ENCODE peak calls at places on chromosomes 5 and 9, in four cellular contexts. Z, G, Y and U are unnamed samples.
A peak's percentile ranks its signal among the peaks of the same experiment; 100 is the strongest.

GRCh38 chr5:166499452-166500240 is 1791.8 kb upstream of the WWC1 start:
- DNase-seq in Z (no peak), G (no peak), Y (no peak), U (no peak)

GRCh38 chr9:128254362-128254761 is 21.4 kb downstream of the GOLGA2 start:
- DNase-seq in Z (no peak), G (no peak), Y (no peak), U (no peak)

GRCh38 chr5:95846554-95847260 is 24.2 kb upstream of the GLRX start:
- DNase-seq in Z (peak; percentile 64), G (peak; percentile 61), Y (peak; percentile 88), U (no peak)

GRCh38 chr9:98808411-98808815 is 943 bp downstream of the GALNT12 start:
- DNase-seq in Z (no peak), G (peak; percentile 62), Y (no peak), U (no peak)

GRCh38 chr9:37760416-37761165 is 7.0 kb downstream of the TRMT10B start:
- DNase-seq in Z (no peak), G (no peak), Y (no peak), U (no peak)

GRCh38 chr9:84310903-84311302 is 29.7 kb downstream of the SLC28A3 start:
- DNase-seq in Z (no peak), G (no peak), Y (no peak), U (no peak)

GRCh38 chr5:18553269-18553668 is 919.0 kb downstream of the TAF11L14 start:
- DNase-seq in Z (no peak), G (no peak), Y (no peak), U (no peak)

GRCh38 chr9:21709464-21710058 is 92.9 kb upstream of the MTAP start:
- DNase-seq in Z (peak; percentile 70), G (peak; percentile 65), Y (peak; percentile 11), U (no peak)

GRCh38 chr5:56919942-56920662 is 10.7 kb downstream of the SETD9 start:
- DNase-seq in Z (no peak), G (no peak), Y (no peak), U (no peak)

GRCh38 chr5:93328833-93329232 is 252.2 kb downstream of the NR2F1-AS1 start:
- DNase-seq in Z (no peak), G (no peak), Y (no peak), U (no peak)

GRCh38 chr5:131999991-132000490 is 11.4 kb downstream of the ACSL6 start:
- DNase-seq in Z (no peak), G (no peak), Y (no peak), U (no peak)

GRCh38 chr5:57422341-57422740 is 60.3 kb downstream of the ACTBL2 start:
- DNase-seq in Z (no peak), G (no peak), Y (no peak), U (no peak)

GRCh38 chr5:110335361-110336046 is 391.0 kb downstream of the TMEM232 start:
- DNase-seq in Z (no peak), G (peak; percentile 11), Y (no peak), U (no peak)

GRCh38 chr9:104765138-104765537 is 1.2 kb downstream of the NIPSNAP3B start:
- DNase-seq in Z (no peak), G (no peak), Y (no peak), U (no peak)

GRCh38 chr5:1294839-1295649 is at the start of gene TERT:
- DNase-seq in Z (peak; percentile 67), G (peak; percentile 35), Y (peak; percentile 65), U (no peak)

GRCh38 chr5:573976-574375 is 38.2 kb upstream of the CEP72 start:
- DNase-seq in Z (no peak), G (no peak), Y (no peak), U (no peak)

GRCh38 chr5:92637960-92638359 is 943.1 kb downstream of the NR2F1-AS1 start:
- DNase-seq in Z (no peak), G (no peak), Y (no peak), U (no peak)

GRCh38 chr5:155833282-155833681 is 493.7 kb upstream of the SGCD start:
- DNase-seq in Z (no peak), G (peak; percentile 14), Y (no peak), U (no peak)

GRCh38 chr9:88990721-88991065 is 575 bp upstream of the S1PR3 start:
- DNase-seq in Z (no peak), G (peak; percentile 49), Y (no peak), U (no peak)

GRCh38 chr5:149834246-149834855 is 104.2 kb downstream of the PPARGC1B start:
- DNase-seq in Z (peak; percentile 43), G (peak; percentile 75), Y (peak; percentile 71), U (no peak)

GRCh38 chr5:74167206-74167929 is 473.2 kb downstream of the ENC1 start:
- DNase-seq in Z (no peak), G (no peak), Y (no peak), U (no peak)

GRCh38 chr5:38607930-38608545 is 51.6 kb upstream of the LIFR start:
- DNase-seq in Z (no peak), G (no peak), Y (peak; percentile 44), U (no peak)

GRCh38 chr5:134917070-134917831 is 12.3 kb downstream of the PCBD2 start:
- DNase-seq in Z (no peak), G (peak; percentile 37), Y (peak; percentile 34), U (no peak)

GRCh38 chr5:1315709-1316587 is 21.1 kb upstream of the TERT start:
- DNase-seq in Z (peak; percentile 66), G (peak; percentile 48), Y (peak; percentile 40), U (no peak)

GRCh38 chr9:129141066-129142041 is 30.1 kb downstream of the PTPA start:
- DNase-seq in Z (no peak), G (peak; percentile 65), Y (no peak), U (no peak)

GRCh38 chr9:35829084-35829763 is at the start of gene TMEM8B:
- DNase-seq in Z (peak; percentile 94), G (peak; percentile 96), Y (peak; percentile 95), U (peak; percentile 96)

GRCh38 chr5:65141487-65141886 is 340.2 kb downstream of the ADAMTS6 start:
- DNase-seq in Z (no peak), G (no peak), Y (no peak), U (no peak)

GRCh38 chr5:157388148-157388547 is 71.9 kb upstream of the NIPAL4 start:
- DNase-seq in Z (no peak), G (no peak), Y (no peak), U (no peak)

GRCh38 chr9:91176426-91176825 is 185.3 kb downstream of the AUH start:
- DNase-seq in Z (peak; percentile 7), G (no peak), Y (no peak), U (no peak)

GRCh38 chr9:61674465-61674864 is 484.6 kb downstream of the SPATA31A7 start:
- DNase-seq in Z (no peak), G (no peak), Y (no peak), U (no peak)

GRCh38 chr5:21919417-21920022 is 933.6 kb downstream of the CDH12 start:
- DNase-seq in Z (no peak), G (peak; percentile 53), Y (peak; percentile 15), U (no peak)

GRCh38 chr5:146447734-146448380 is 724 bp downstream of the TCERG1 start:
- DNase-seq in Z (no peak), G (peak; percentile 23), Y (no peak), U (no peak)

GRCh38 chr5:173235499-173236394 is 741 bp upstream of the NKX2-5 start:
- DNase-seq in Z (no peak), G (no peak), Y (no peak), U (no peak)

GRCh38 chr9:93264338-93265125 is 80.6 kb downstream of the WNK2 start:
- DNase-seq in Z (no peak), G (no peak), Y (no peak), U (no peak)